ENCODE peak calls at places on chromosomes 13 and 19, in ten cellular contexts. Y is body of pancreas, V is A549, W is GM12878, F is adrenal gland, A is stomach, R is heart left ventricle, G is ovary, N is right lobe of liver, C is tibial nerve. U is an unnamed sample.

GRCh38 chr13:110559429-110559943 is 2.0 kb downstream of the RAB20 start:
- DNase-seq in C (no peak), R (peak; percentile 63), W (no peak), N (peak; percentile 76), F (peak; percentile 78), A (peak; percentile 91), G (peak; percentile 57), V (no peak), Y (peak; percentile 88), U (peak; percentile 96)

GRCh38 chr13:38763446-38764381 is 76.8 kb downstream of the FREM2 start:
- DNase-seq in A (no peak), W (no peak), Y (peak; percentile 38), G (no peak), R (no peak), V (peak; percentile 1), C (no peak), F (peak; percentile 14), N (no peak), U (peak; percentile 54)

GRCh38 chr13:65240773-65241172 is 1989.4 kb downstream of the PCDH9 start:
- DNase-seq in R (no peak), N (no peak), Y (no peak), V (no peak), C (no peak), G (no peak), F (no peak), A (no peak), W (no peak), U (no peak)

GRCh38 chr13:80955487-80955886 is 614.6 kb upstream of the SPRY2 start:
- DNase-seq in Y (no peak), W (no peak), C (no peak), N (no peak), A (no peak), V (no peak), R (no peak), F (no peak), G (no peak), U (no peak)

GRCh38 chr19:27905074-27905473 is 1307.9 kb downstream of the UQCRFS1 start:
- DNase-seq in F (no peak), Y (no peak), W (no peak), R (no peak), N (no peak), G (no peak), A (no peak), C (no peak), V (no peak), U (no peak)

GRCh38 chr19:14272623-14273022 is 66.7 kb upstream of the ADGRL1 start:
- DNase-seq in V (no peak), Y (no peak), F (no peak), A (no peak), R (no peak), C (no peak), N (no peak), W (no peak), G (no peak), U (no peak)

GRCh38 chr19:3975637-3976087 is 4.8 kb upstream of the DAPK3 start:
- DNase-seq in R (no peak), G (peak; percentile 24), C (no peak), F (no peak), W (no peak), Y (no peak), A (no peak), V (no peak), N (no peak), U (no peak)

GRCh38 chr19:29687244-29687896 is 22.1 kb downstream of the PLEKHF1 start:
- DNase-seq in W (no peak), F (no peak), Y (no peak), N (no peak), C (peak; percentile 67), V (no peak), R (no peak), G (no peak), A (no peak), U (no peak)

GRCh38 chr13:110023729-110024645 is 237.6 kb upstream of the IRS2 start:
- DNase-seq in F (no peak), A (peak; percentile 37), C (no peak), R (peak; percentile 64), G (peak; percentile 28), W (no peak), N (no peak), V (no peak), Y (peak; percentile 56), U (no peak)

GRCh38 chr13:32031815-32032345 is 306 bp downstream of the FRY start:
- DNase-seq in R (no peak), C (no peak), F (no peak), G (no peak), Y (no peak), N (no peak), W (no peak), A (no peak), V (no peak), U (no peak)

GRCh38 chr13:53060840-53061485 is 32.4 kb downstream of the OLFM4 start:
- DNase-seq in C (no peak), G (no peak), V (no peak), A (no peak), R (no peak), N (no peak), F (no peak), W (no peak), Y (no peak), U (no peak)

GRCh38 chr19:41753936-41754529 is 1.3 kb upstream of the CEACAM6 start:
- DNase-seq in N (peak; percentile 39), F (peak; percentile 47), G (no peak), W (no peak), A (peak; percentile 75), V (peak; percentile 47), R (no peak), C (peak; percentile 53), Y (peak; percentile 70), U (peak; percentile 57)

GRCh38 chr19:17706750-17707181 is 12.5 kb upstream of the MAP1S start:
- DNase-seq in V (no peak), G (no peak), A (no peak), W (no peak), F (no peak), R (peak; percentile 40), N (no peak), Y (no peak), C (no peak), U (no peak)

GRCh38 chr19:3698386-3698950 is 1.8 kb downstream of the PIP5K1C start:
- DNase-seq in C (no peak), N (no peak), R (no peak), W (no peak), F (no peak), A (no peak), V (no peak), Y (no peak), G (no peak), U (no peak)

GRCh38 chr13:32125221-32125621 is 93.6 kb downstream of the FRY start:
- DNase-seq in F (no peak), G (no peak), A (no peak), N (no peak), V (no peak), W (no peak), R (no peak), C (peak; percentile 13), Y (no peak), U (no peak)

GRCh38 chr13:74556002-74556551 is 421.9 kb upstream of the KLF12 start:
- DNase-seq in N (no peak), F (no peak), G (no peak), W (no peak), C (no peak), V (no peak), A (no peak), R (no peak), Y (no peak), U (no peak)

DNA sequence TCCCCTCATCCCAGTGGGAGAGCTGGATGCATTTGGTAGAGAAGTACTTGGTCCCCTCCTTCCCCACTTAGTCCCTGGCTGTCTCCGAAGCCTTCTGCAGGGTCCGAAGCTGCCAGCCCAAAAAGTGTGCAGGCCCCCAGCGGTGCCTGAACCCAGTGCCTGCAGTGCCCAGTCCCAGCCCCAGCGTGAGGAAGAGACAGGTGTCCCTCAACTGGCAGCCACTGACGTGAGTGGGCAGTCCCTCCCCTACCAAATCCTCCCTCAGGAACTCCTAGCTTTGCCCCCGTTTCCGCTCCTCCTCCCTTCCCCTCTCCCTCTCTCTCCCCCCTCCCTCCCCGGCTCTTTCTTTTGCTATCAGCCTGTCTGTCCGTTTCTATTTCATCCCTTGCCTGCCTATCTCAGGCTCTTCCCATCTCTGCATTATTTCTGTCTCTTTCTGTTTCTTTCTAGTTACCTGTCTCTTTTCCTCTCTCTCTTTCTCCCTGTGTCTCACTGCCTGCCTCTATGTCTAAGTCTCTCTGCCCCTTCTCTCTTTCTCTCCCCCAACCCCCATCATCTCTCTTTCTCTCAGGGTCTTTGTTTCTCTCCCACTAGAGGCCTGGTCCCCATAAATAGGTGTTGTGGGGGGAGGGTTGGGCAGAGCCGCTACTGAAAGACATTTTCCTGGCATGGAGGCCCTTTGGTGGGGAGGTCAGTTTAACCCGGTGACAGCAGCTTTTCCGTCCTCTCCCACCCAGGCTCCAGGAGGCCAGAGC is 1.7 kb upstream of the LTBP4 start:
- DNase-seq in Y (no peak), N (no peak), V (no peak), R (no peak), C (no peak), W (no peak), F (no peak), G (peak; percentile 60), A (no peak), U (no peak)
- H3K4me1 ChIP-seq in Y (peaks cover 65% of the 10 kb centered on the region), N (no peaks in the 10 kb centered on the region), V (peaks cover 54% of the 10 kb centered on the region), R (peaks cover 71% of the 10 kb centered on the region), C (peaks cover 44% of the 10 kb centered on the region), W (peaks cover 16% of the 10 kb centered on the region), F (peaks cover 54% of the 10 kb centered on the region), G (peaks cover 5% of the 10 kb centered on the region), A (peaks cover 79% of the 10 kb centered on the region), U (peaks cover 76% of the 10 kb centered on the region)

GRCh38 chr19:2641332-2641698 is 61.2 kb downstream of the GNG7 start:
- DNase-seq in W (no peak), V (no peak), N (no peak), C (no peak), Y (no peak), R (peak; percentile 9), G (no peak), A (no peak), F (no peak), U (no peak)
- TF ChIP-seq CTCF in W (no peak), V (no peak), N (no peak), C (no peak), Y (no peak), R (no peak), G (no peak), A (no peak), F (no peak), U (no peak)

DNA sequence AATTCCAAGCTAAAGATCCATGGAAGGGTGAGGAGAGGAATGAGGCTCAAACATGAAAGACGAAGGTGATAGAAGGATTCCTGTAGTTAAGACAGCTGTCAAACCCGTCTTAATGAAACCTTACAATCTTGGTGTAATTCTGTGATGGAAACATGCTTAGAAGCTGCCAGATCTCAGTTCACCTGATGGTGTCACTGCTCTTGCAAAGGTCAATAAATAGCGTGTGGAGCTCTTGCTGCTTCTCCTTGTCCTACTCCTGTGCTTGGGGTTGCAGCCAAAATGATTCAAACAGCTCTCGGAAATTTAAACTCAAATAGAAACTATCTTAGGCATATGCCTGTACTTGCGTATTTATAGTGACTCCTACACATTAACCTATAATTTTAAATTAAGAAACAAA is 1705.0 kb downstream of the OLFM4 start:
- DNase-seq in N (no peak), R (no peak), C (no peak), G (no peak), F (no peak), A (no peak), Y (no peak), V (no peak), W (no peak), U (no peak)
- TF ChIP-seq POLR2A in N (no peak), R (no peak), C (no peak), G (no peak), F (no peak), A (no peak), Y (no peak), V (no peak), W (no peak), U (no peak)

GRCh38 chr19:1386945-1387683 is 3.4 kb downstream of the NDUFS7 start:
- DNase-seq in R (no peak), F (no peak), G (no peak), Y (no peak), C (no peak), N (no peak), W (no peak), V (no peak), A (no peak), U (no peak)
- H3K4me1 ChIP-seq in R (peaks cover 47% of the 10 kb centered on the region), F (peaks cover 24% of the 10 kb centered on the region), G (peaks cover 2% of the 10 kb centered on the region), Y (peaks cover 35% of the 10 kb centered on the region), C (peaks cover 16% of the 10 kb centered on the region), N (peaks cover 7% of the 10 kb centered on the region), W (no peaks in the 10 kb centered on the region), V (peaks cover 4% of the 10 kb centered on the region), A (peaks cover 47% of the 10 kb centered on the region), U (peaks cover 18% of the 10 kb centered on the region)

U was measured in thyroid gland.